ENCODE peak calls at places on chromosomes 4 and X, in eight cellular contexts. J is tibial artery, U is hepatocyte, C is lower lobe of right lung, X is heart left ventricle, T is AG04450, Z is ovary, G is DND-41. F is an unnamed sample. For H3K27me3, the result is how much of the 10 kb centered on the place peaks cover.

GRCh38 chrX:40174594-40175415 is 77.0 kb upstream of the BCOR start:
- DNase-seq in T (no peak), X (peak), U (peak), G (peak), C (peak), Z (peak), J (no peak), F (peak)

GRCh38 chrX:2710496-2710895 is 19.4 kb downstream of the CD99 start:
- DNase-seq in U (peak), G (peak), X (no peak), J (no peak), T (no peak), C (no peak), Z (no peak), F (no peak)

GRCh38 chr4:78645853-78646757 is 94.5 kb downstream of the ANXA3 start:
- DNase-seq in U (peak), C (peak), G (no peak), Z (peak), T (peak), X (peak), J (peak), F (no peak)

GRCh38 chrX:84339507-84340364 is 151.7 kb upstream of the RPS6KA6 start:
- DNase-seq in J (no peak), T (no peak), C (no peak), Z (no peak), X (no peak), U (peak), G (no peak), F (peak)

GRCh38 chrX:53481816-53482485 is 47.8 kb upstream of the HSD17B10 start:
- DNase-seq in U (peak), C (peak), X (no peak), G (peak), Z (peak), J (peak), T (peak), F (peak)

GRCh38 chr4:185307136-185307950 is 88.4 kb downstream of the LRP2BP start:
- DNase-seq in U (no peak), C (no peak), T (no peak), X (no peak), Z (no peak), J (no peak), G (no peak), F (no peak)

GRCh38 chr4:145099653-145100052 is 1.5 kb downstream of the ABCE1 start:
- DNase-seq in Z (no peak), G (no peak), X (no peak), J (no peak), U (no peak), C (no peak), T (no peak), F (no peak)

GRCh38 chr4:78707268-78707667 is 68.9 kb upstream of the BMP2K start:
- DNase-seq in U (no peak), C (no peak), J (no peak), T (no peak), X (no peak), Z (no peak), G (no peak), F (no peak)

GRCh38 chr4:1938027-1938426 is 66.8 kb downstream of the NSD2 start:
- DNase-seq in Z (no peak), J (no peak), G (no peak), C (no peak), X (no peak), T (no peak), U (no peak), F (no peak)

GRCh38 chr4:122450847-122451246 is 5.7 kb downstream of the IL2 start:
- DNase-seq in T (no peak), U (peak), Z (no peak), C (no peak), J (no peak), G (peak), X (no peak), F (no peak)

GRCh38 chrX:54891573-54891972 is 29.1 kb upstream of the TRO start:
- DNase-seq in X (peak), U (peak), Z (peak), T (no peak), C (no peak), G (peak), J (no peak), F (peak)

GRCh38 chr4:142607976-142608375 is 238.1 kb downstream of the INPP4B start:
- DNase-seq in X (no peak), C (no peak), J (no peak), T (no peak), Z (no peak), G (no peak), U (no peak), F (no peak)

GRCh38 chrX:86369847-86370630 is 221.8 kb downstream of the DACH2 start:
- DNase-seq in Z (no peak), J (no peak), U (no peak), X (no peak), G (no peak), T (no peak), C (no peak), F (no peak)

GRCh38 chr4:90883519-90883918 is 756.3 kb downstream of the CCSER1 start:
- DNase-seq in Z (no peak), J (no peak), U (no peak), C (no peak), X (no peak), T (no peak), G (no peak), F (no peak)

GRCh38 chrX:39945709-39946108 is 152.0 kb downstream of the BCOR start:
- DNase-seq in C (no peak), Z (no peak), J (no peak), T (no peak), G (no peak), X (no peak), U (no peak), F (no peak)

GRCh38 chr4:1480720-1481119 is 74.5 kb upstream of the NKX1-1 start:
- DNase-seq in C (peak), U (no peak), Z (no peak), X (no peak), G (no peak), T (no peak), J (no peak), F (no peak)

GRCh38 chr4:1400861-1401408 is 5.3 kb downstream of the NKX1-1 start:
- DNase-seq in Z (no peak), J (no peak), G (no peak), C (peak), X (peak), U (no peak), T (no peak), F (peak)

GRCh38 chrX:131081772-131082755 is 23.9 kb downstream of the ARHGAP36 start:
- DNase-seq in G (no peak), U (no peak), J (no peak), X (no peak), C (no peak), Z (no peak), T (no peak), F (no peak)

GRCh38 chrX:134764202-134764785 is 106.0 kb upstream of the PLAC1 start:
- DNase-seq in Z (no peak), C (no peak), T (no peak), U (no peak), X (no peak), G (no peak), J (no peak), F (no peak)

GRCh38 chrX:20412871-20413486 is 146.3 kb upstream of the RPS6KA3 start:
- DNase-seq in G (peak), U (no peak), C (peak), J (no peak), X (peak), T (no peak), Z (no peak), F (no peak)

GRCh38 chr4:121738780-121739547 is 26.0 kb downstream of the SMIM43 start:
- DNase-seq in C (no peak), Z (no peak), U (no peak), X (no peak), G (no peak), J (no peak), T (peak), F (no peak)

GRCh38 chr4:66688674-66689073 is 856.6 kb downstream of the CENPC start:
- DNase-seq in J (no peak), Z (no peak), U (peak), T (no peak), C (no peak), G (no peak), X (no peak), F (no peak)

GRCh38 chr4:133149364-133149695 is 236 bp downstream of the PCDH10 start:
- DNase-seq in G (no peak), J (no peak), Z (no peak), U (no peak), C (no peak), X (no peak), T (no peak), F (no peak)

GRCh38 chrX:33339219-33339618 is 127.9 kb upstream of the DMD start:
- DNase-seq in U (peak), T (no peak), J (no peak), Z (no peak), X (no peak), C (no peak), G (no peak), F (peak)

DNA sequence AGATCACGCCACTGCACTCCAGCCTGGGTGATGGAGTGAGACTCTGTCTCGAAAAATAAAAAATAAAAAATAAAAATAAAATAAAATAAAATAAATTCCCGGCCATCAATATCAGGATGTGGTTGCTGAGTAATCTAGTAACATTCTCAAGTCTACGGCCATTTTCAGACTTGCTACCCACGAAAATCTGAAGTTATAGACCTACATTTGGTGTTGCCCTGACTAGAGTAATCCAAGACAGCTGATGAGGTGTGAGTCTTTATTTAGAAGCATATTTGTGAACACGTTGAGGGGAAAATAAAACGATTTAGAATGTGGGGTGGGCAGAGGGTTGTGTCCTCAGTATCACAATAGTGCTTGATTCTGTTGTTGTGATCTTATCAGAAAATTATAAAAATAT is 130.2 kb upstream of the MID1 start:
- DNase-seq in U (no peak), X (no peak), T (no peak), G (no peak), C (no peak), J (no peak), Z (no peak), F (no peak)
- H3K27me3 ChIP-seq in U (under half), X (under half), T (under half), G (under half), C (under half), J (under half), Z (under half), F (under half)

GRCh38 chrX:10109695-10110094 is 47.1 kb upstream of the CLCN4 start:
- DNase-seq in T (no peak), X (peak), Z (peak), U (no peak), J (no peak), G (no peak), C (no peak), F (no peak)
- TF ChIP-seq CTCF in T (no peak), X (no peak), Z (peak), U (no peak), J (no peak), G (no peak), C (no peak), F (no peak)

GRCh38 chr4:6338175-6338950 is 68.7 kb downstream of the WFS1 start:
- DNase-seq in Z (no peak), G (no peak), X (no peak), T (no peak), J (no peak), U (no peak), C (peak), F (no peak)
- H3K27me3 ChIP-seq in Z (under half), G (under half), X (under half), T (under half), J (half or more), U (under half), C (half or more), F (under half)

DNA sequence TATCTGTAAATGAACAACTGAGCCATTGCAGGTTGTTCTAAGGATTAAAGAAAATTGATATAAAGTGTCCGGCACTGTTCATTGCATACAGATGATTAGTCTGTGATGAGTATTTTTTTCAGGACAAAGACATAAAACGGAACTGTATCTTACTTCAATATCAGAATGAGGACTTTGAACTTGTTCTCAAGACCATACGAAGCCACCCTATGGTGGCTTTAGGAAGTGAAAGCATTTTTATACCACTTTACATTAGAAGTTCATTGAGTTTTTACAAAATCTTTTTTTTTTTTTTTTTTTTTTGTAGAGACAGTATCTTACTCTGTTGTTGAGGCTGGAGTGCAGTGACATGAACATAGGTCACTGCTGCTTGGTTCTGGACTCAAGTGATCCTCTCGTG is 45.2 kb upstream of the TRIM2 start:
- DNase-seq in C (no peak), T (no peak), Z (no peak), J (no peak), U (no peak), G (no peak), X (no peak), F (no peak)
- TF ChIP-seq CTCF in C (no peak), T (peak), Z (no peak), J (no peak), U (no peak), G (peak), X (no peak), F (peak)

DNA sequence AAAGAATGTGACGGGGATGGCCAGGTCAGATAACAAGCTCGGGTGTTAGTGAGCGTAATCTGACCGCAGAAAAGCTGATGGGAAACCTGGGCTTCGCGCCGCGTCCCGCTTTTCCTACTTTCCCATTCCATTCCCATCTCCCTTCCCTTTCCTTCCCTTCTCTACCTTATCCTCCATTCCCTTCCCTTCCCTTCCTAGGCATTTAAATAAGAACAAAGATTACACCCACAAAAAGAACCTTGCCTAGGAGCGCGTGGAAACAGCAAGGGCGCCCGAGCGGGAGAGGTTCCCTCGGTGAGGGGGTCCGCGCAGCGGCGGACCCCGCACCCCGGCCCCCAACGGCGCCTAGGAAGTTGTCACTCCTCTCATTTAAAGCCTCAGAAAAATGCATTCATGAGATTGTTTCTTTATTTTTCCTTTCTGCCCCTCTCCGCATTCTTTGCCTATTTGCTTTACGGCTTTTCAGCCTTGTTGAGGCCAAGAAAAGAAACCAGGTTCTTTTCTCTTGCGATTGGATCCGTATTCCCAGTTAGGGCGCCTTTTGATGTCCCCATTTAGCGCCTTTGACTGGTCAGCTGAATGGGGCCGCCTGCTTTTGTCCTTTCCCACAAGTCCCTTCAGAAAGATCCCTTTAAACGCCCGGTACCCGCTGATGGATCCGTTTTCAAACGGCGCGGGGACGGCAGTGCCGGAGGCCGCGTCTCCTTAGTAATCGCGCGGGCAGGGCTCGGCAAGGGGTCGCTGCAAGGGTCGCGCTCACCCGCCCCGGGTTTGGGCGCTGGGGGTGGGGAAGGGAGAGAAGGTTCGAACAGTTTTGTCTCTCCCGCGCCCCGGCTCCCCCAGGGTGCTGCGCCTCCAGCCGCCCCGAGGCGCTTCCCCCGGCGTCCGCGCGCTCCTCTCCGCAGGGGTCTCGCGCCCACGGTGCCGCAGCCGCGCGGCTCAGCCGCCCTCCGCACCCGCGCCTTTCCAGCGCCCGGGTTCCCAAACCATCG is 54.1 kb upstream of the TMEM33 start:
- DNase-seq in Z (no peak), X (no peak), C (no peak), G (no peak), J (no peak), T (no peak), U (no peak), F (peak)
- H3K27me3 ChIP-seq in Z (under half), X (half or more), C (half or more), G (under half), J (half or more), T (half or more), U (half or more), F (under half)

GRCh38 chr4:146511381-146511780 is 10.4 kb downstream of the SLC10A7 start:
- DNase-seq in U (no peak), X (no peak), T (no peak), J (no peak), C (no peak), G (no peak), Z (no peak), F (no peak)

GRCh38 chr4:146507607-146508006 is 14.1 kb downstream of the SLC10A7 start:
- DNase-seq in T (no peak), U (no peak), C (no peak), Z (no peak), J (no peak), G (no peak), X (no peak), F (no peak)

GRCh38 chr4:146513548-146513947 is 8.2 kb downstream of the SLC10A7 start:
- DNase-seq in Z (no peak), C (no peak), U (no peak), T (no peak), G (no peak), J (no peak), X (no peak), F (no peak)

GRCh38 chr4:146508229-146508939 is 13.4 kb downstream of the SLC10A7 start:
- DNase-seq in Z (no peak), J (no peak), C (no peak), X (no peak), T (no peak), G (no peak), U (no peak), F (no peak)

GRCh38 chr4:146510942-146511341 is 10.8 kb downstream of the SLC10A7 start:
- DNase-seq in J (no peak), G (no peak), U (no peak), X (no peak), Z (no peak), C (no peak), T (no peak), F (no peak)
- TF ChIP-seq CTCF in J (no peak), G (no peak), U (no peak), X (no peak), Z (no peak), C (no peak), T (peak), F (peak)

GRCh38 chrX:120015145-120016067 is 62.1 kb downstream of the RHOXF2B start:
- DNase-seq in J (no peak), G (no peak), X (no peak), U (peak), Z (peak), T (no peak), C (peak), F (no peak)
- H3K27me3 ChIP-seq in J (under half), G (under half), X (under half), U (under half), Z (under half), T (under half), C (under half), F (under half)

GRCh38 chr4:80335554-80336358 is at the start of gene CFAP299:
- DNase-seq in J (peak), G (no peak), C (peak), U (peak), Z (peak), T (peak), X (peak), F (peak)
- TF ChIP-seq CTCF in J (peak), G (no peak), C (peak), U (peak), Z (peak), T (peak), X (peak), F (peak)

GRCh38 chrX:47174846-47175587 is 18.6 kb upstream of the UBA1 start:
- DNase-seq in T (no peak), Z (no peak), C (no peak), J (no peak), G (no peak), U (peak), X (peak), F (no peak)

GRCh38 chrX:47175588-47175980 is 18.0 kb upstream of the UBA1 start:
- DNase-seq in X (peak), C (no peak), U (no peak), J (no peak), G (no peak), Z (no peak), T (no peak), F (no peak)

GRCh38 chrX:47172549-47172948 is 21.1 kb upstream of the UBA1 start:
- DNase-seq in C (no peak), T (no peak), J (no peak), G (no peak), Z (no peak), U (no peak), X (no peak), F (no peak)

GRCh38 chrX:47172971-47173792 is 20.4 kb upstream of the UBA1 start:
- DNase-seq in T (no peak), U (no peak), Z (no peak), C (no peak), X (peak), J (no peak), G (no peak), F (no peak)

GRCh38 chrX:47174376-47174775 is 19.3 kb upstream of the UBA1 start:
- DNase-seq in T (no peak), U (no peak), G (no peak), C (no peak), J (no peak), X (peak), Z (no peak), F (no peak)
- H3K27me3 ChIP-seq in T (under half), U (under half), G (under half), C (under half), J (under half), X (under half), Z (under half), F (under half)

GRCh38 chr4:52529983-52530382 is 129.1 kb downstream of the USP46 start:
- DNase-seq in X (no peak), J (no peak), U (no peak), Z (no peak), T (no peak), C (no peak), G (no peak), F (no peak)
- TF ChIP-seq CTCF in X (no peak), J (no peak), U (no peak), Z (no peak), T (no peak), C (no peak), G (no peak), F (no peak)

F was measured in BE2C.